ENCODE peak calls at places on chromosomes 11 and 22, in six cellular contexts. U is activated T-cell treated with anti-CD3 and anti-CD28 coated beads for 24 hours; I is AG20443; X is stimulated activated naive B cell treated with anti-CD40 and anti-IgM and Interleukin-4, amounts not matched to agents 10 μg/mL and 1 μg/mL and 100 μg/mL, for 72 hours; W is NCI-H69; T is occipital lobe. V is an unnamed sample.

GRCh38 chr11:34830648-34831047 is 85.5 kb downstream of the APIP start:
- DNase-seq in I (no peak), X (no peak), U (no peak), W (peak), T (no peak), V (no peak)

GRCh38 chr11:131999955-132000354 is 629.5 kb downstream of the NTM start:
- DNase-seq in W (peak), T (no peak), U (no peak), I (no peak), X (no peak), V (no peak)

GRCh38 chr11:78370406-78371172 is 47.0 kb downstream of the GAB2 start:
- DNase-seq in I (peak), W (peak), U (no peak), T (peak), X (no peak), V (no peak)

GRCh38 chr11:70141490-70142014 is 61.5 kb upstream of the FADD start:
- DNase-seq in X (no peak), T (no peak), U (no peak), W (peak), I (no peak), V (no peak)

GRCh38 chr22:41524283-41524682 is 20.0 kb downstream of the POLR3H start:
- DNase-seq in W (no peak), U (no peak), X (no peak), T (no peak), I (peak), V (peak)

GRCh38 chr11:108069947-108070346 is 51.4 kb upstream of the ACAT1 start:
- DNase-seq in X (no peak), W (no peak), T (no peak), I (peak), U (no peak), V (no peak)

GRCh38 chr11:69382131-69383128 is 88.5 kb downstream of the MYEOV start:
- DNase-seq in X (no peak), W (peak), I (no peak), U (no peak), T (no peak), V (no peak)

GRCh38 chr22:21567456-21568206 is at the start of gene UBE2L3:
- DNase-seq in T (peak), I (peak), W (peak), U (peak), X (peak), V (peak)

GRCh38 chr11:8807544-8808225 is 103.3 kb upstream of the AKIP1 start:
- DNase-seq in U (no peak), W (no peak), I (peak), X (no peak), T (peak), V (no peak)

GRCh38 chr11:90774727-90775572 is 552.1 kb upstream of the CHORDC1 start:
- DNase-seq in W (no peak), I (no peak), T (no peak), U (no peak), X (no peak), V (no peak)

GRCh38 chr11:10414659-10415058 is 40.4 kb upstream of the AMPD3 start:
- DNase-seq in U (no peak), W (no peak), T (no peak), X (no peak), I (peak), V (no peak)

GRCh38 chr11:29333993-29334780 is 682.6 kb downstream of the KCNA4 start:
- DNase-seq in X (no peak), I (peak), U (no peak), W (peak), T (no peak), V (no peak)

GRCh38 chr11:10307022-10307410 is 2.1 kb downstream of the ADM start:
- DNase-seq in I (no peak), W (no peak), U (no peak), X (no peak), T (no peak), V (no peak)

GRCh38 chr11:118081241-118081958 is 4.5 kb downstream of the TMPRSS4 start:
- DNase-seq in U (no peak), W (no peak), T (no peak), X (no peak), I (no peak), V (no peak)

GRCh38 chr22:38271927-38272372 is 860 bp downstream of the TMEM184B start:
- DNase-seq in U (no peak), I (no peak), T (no peak), W (peak), X (no peak), V (no peak)

GRCh38 chr22:30435674-30436126 is 10.1 kb downstream of the MTFP1 start:
- DNase-seq in W (peak), I (no peak), U (peak), X (peak), T (no peak), V (no peak)

GRCh38 chr11:2703487-2704141 is 3.8 kb upstream of the KCNQ1OT1 start:
- DNase-seq in U (no peak), T (no peak), W (peak), I (no peak), X (no peak), V (no peak)

GRCh38 chr11:57324154-57324885 is 432 bp downstream of the TNKS1BP1 start:
- DNase-seq in T (no peak), I (peak), X (peak), U (no peak), W (peak), V (no peak)

GRCh38 chr11:34721646-34722045 is 100.8 kb downstream of the EHF start:
- DNase-seq in I (no peak), U (no peak), W (no peak), T (no peak), X (no peak), V (no peak)

GRCh38 chr11:94715225-94715624 is 52.9 kb upstream of the AMOTL1 start:
- DNase-seq in U (no peak), X (no peak), I (no peak), W (no peak), T (no peak), V (no peak)

GRCh38 chr11:129323896-129324522 is 51.6 kb upstream of the BARX2 start:
- DNase-seq in I (peak), U (no peak), W (peak), X (no peak), T (no peak), V (no peak)

GRCh38 chr11:62001450-62002178 is 34.2 kb upstream of the FTH1 start:
- DNase-seq in U (no peak), X (no peak), T (no peak), W (peak), I (no peak), V (no peak)

GRCh38 chr11:81497202-81497804 is 1236.4 kb downstream of the FAM181B start:
- DNase-seq in T (no peak), I (peak), U (peak), X (no peak), W (peak), V (no peak)

V was measured in caudate nucleus.